ENCODE peak calls at places on chromosomes 16 and 17, in ten cellular contexts. H is HL-60; I is activated CD4-positive, alpha-beta T cell treated with anti-CD3 and anti-CD28 coated beads, Interleukin-2, amount 50 U/mL, for 1 hour; V is hippocampal formation; L is astrocyte of the cerebellum; O is tibial artery; P is activated B cell treated with CpG ODN at 0.5 μM for 24 hours; N is RKO; T is fibroblast of the aortic adventitia; K is amniotic stem cell. F is an unnamed sample.

GRCh38 chr17:319266-319665 is 33.3 kb downstream of the RPH3AL start:
- DNase-seq in O (no peak), V (no peak), T (no peak), I (no peak), K (no peak), H (no peak), L (no peak), P (no peak), N (no peak), F (no peak)

GRCh38 chr17:3026125-3026855 is 37.1 kb downstream of the OR1D5 start:
- DNase-seq in K (no peak), H (no peak), P (no peak), I (no peak), N (no peak), O (peak; percentile 15), V (no peak), L (no peak), T (no peak), F (no peak)

GRCh38 chr16:67781548-67781921 is 24.8 kb downstream of the RANBP10 start:
- DNase-seq in H (no peak), P (no peak), T (no peak), O (no peak), K (no peak), V (no peak), I (no peak), L (no peak), N (no peak), F (no peak)

GRCh38 chr17:8121531-8122390 is 2.1 kb downstream of the HES7 start:
- DNase-seq in N (peak; percentile 79), V (peak; percentile 68), P (peak; percentile 60), T (peak; percentile 45), K (no peak), H (no peak), I (no peak), O (no peak), L (no peak), F (peak; percentile 70)

GRCh38 chr17:32275060-32276042 is 9.7 kb downstream of the RHBDL3 start:
- DNase-seq in P (no peak), H (peak; percentile 34), I (no peak), K (peak; percentile 90), V (no peak), N (peak; percentile 82), T (peak; percentile 67), O (no peak), L (peak; percentile 45), F (peak; percentile 95)

GRCh38 chr17:5272313-5272712 is 9.8 kb upstream of the RABEP1 start:
- DNase-seq in K (no peak), P (no peak), L (no peak), T (no peak), N (no peak), V (no peak), I (no peak), O (no peak), H (no peak), F (no peak)

GRCh38 chr17:39197380-39198185 is at the start of gene CACNB1:
- DNase-seq in K (peak; percentile 53), V (peak; percentile 62), I (peak; percentile 60), H (no peak), N (peak; percentile 70), T (peak; percentile 62), P (peak; percentile 59), L (no peak), O (peak; percentile 81), F (peak; percentile 86)

GRCh38 chr17:42313773-42314566 is 25.7 kb downstream of the STAT5A start:
- DNase-seq in I (peak; percentile 47), K (no peak), L (no peak), T (no peak), O (no peak), V (no peak), P (no peak), N (no peak), H (no peak), F (no peak)

GRCh38 chr17:82062984-82063368 is 2.6 kb downstream of the DUS1L start:
- DNase-seq in I (no peak), H (no peak), N (no peak), K (no peak), P (no peak), T (no peak), L (no peak), O (no peak), V (no peak), F (no peak)

GRCh38 chr17:66415366-66416206 is 113.2 kb downstream of the PRKCA start:
- DNase-seq in V (no peak), N (no peak), I (no peak), O (no peak), L (no peak), H (no peak), T (no peak), P (no peak), K (no peak), F (no peak)

GRCh38 chr17:32303861-32304288 is 38.1 kb downstream of the C17orf75 start:
- DNase-seq in K (no peak), L (no peak), O (no peak), H (no peak), N (no peak), T (no peak), I (no peak), P (no peak), V (no peak), F (peak; percentile 52)

GRCh38 chr17:40663252-40663651 is 1.7 kb downstream of the KRT222 start:
- DNase-seq in P (no peak), L (no peak), O (no peak), V (no peak), H (no peak), K (no peak), I (no peak), T (no peak), N (no peak), F (no peak)

GRCh38 chr17:41446806-41447205 is 6.0 kb upstream of the KRT38 start:
- DNase-seq in O (no peak), I (no peak), N (no peak), K (no peak), T (peak; percentile 94), P (no peak), H (no peak), V (no peak), L (no peak), F (peak; percentile 90)

GRCh38 chr16:27374231-27374793 is 27.7 kb upstream of the IL21R start:
- DNase-seq in P (no peak), N (no peak), O (no peak), V (peak; percentile 1), K (no peak), H (no peak), I (no peak), L (no peak), T (no peak), F (no peak)

GRCh38 chr16:79972053-79972704 is 371.6 kb upstream of the MAF start:
- DNase-seq in T (no peak), N (no peak), I (no peak), K (no peak), O (no peak), H (no peak), L (no peak), V (no peak), P (no peak), F (no peak)

F was measured in EH.